ENCODE peak calls at places on chromosomes 1 and 21, in seven cellular contexts. A is SK-N-SH, G is GM23248, N is HCT116, M is neural progenitor cell, P is GM23338, J is PC-3. U is an unnamed sample.

GRCh38 chr1:65630855-65631254 is 161.8 kb upstream of the PDE4B start:
- DNase-seq in A (no peak), G (no peak), N (no peak), M (no peak), P (no peak), J (no peak), U (no peak)

GRCh38 chr1:230702934-230703678 is 10.8 kb downstream of the AGT start:
- DNase-seq in A (no peak), G (no peak), N (no peak), M (peak; percentile 14), P (no peak), J (no peak), U (peak; percentile 49)

GRCh38 chr1:18547460-18547859 is 66.7 kb downstream of the KLHDC7A start:
- DNase-seq in A (no peak), G (no peak), N (no peak), M (peak; percentile 71), P (peak; percentile 72), J (no peak), U (no peak)

GRCh38 chr1:228206582-228207351 is 1.1 kb upstream of the OBSCN start:
- DNase-seq in A (no peak), G (no peak), N (no peak), M (no peak), P (no peak), J (no peak), U (peak; percentile 37)

GRCh38 chr1:167631386-167631941 is 1.4 kb downstream of the RCSD1 start:
- DNase-seq in A (no peak), G (no peak), N (no peak), M (no peak), P (no peak), J (no peak), U (no peak)

GRCh38 chr21:33011462-33011861 is 14.3 kb upstream of the OLIG2 start:
- DNase-seq in A (no peak), G (peak; percentile 95), N (peak; percentile 18), M (no peak), P (no peak), J (peak; percentile 97), U (peak; percentile 48)

GRCh38 chr1:19309123-19309813 is 2.7 kb downstream of the AKR7A2 start:
- DNase-seq in A (no peak), G (peak; percentile 94), N (no peak), M (no peak), P (no peak), J (peak; percentile 54), U (no peak)

GRCh38 chr1:103859721-103860120 is 110.0 kb downstream of the AMY1C start:
- DNase-seq in A (no peak), G (no peak), N (no peak), M (no peak), P (no peak), J (peak; percentile 23), U (no peak)

GRCh38 chr1:226631229-226632000 is 82.9 kb downstream of the STUM start:
- DNase-seq in A (no peak), G (no peak), N (no peak), M (no peak), P (no peak), J (no peak), U (no peak)

GRCh38 chr1:235206533-235207201 is 45.6 kb upstream of the RBM34 start:
- DNase-seq in A (no peak), G (peak; percentile 44), N (no peak), M (no peak), P (no peak), J (peak; percentile 10), U (no peak)

GRCh38 chr1:160834945-160835565 is 27.6 kb downstream of the CD244 start:
- DNase-seq in A (peak; percentile 23), G (peak; percentile 64), N (peak; percentile 22), M (peak; percentile 68), P (peak; percentile 83), J (peak; percentile 77), U (peak; percentile 74)

GRCh38 chr1:9382923-9383491 is 90.3 kb downstream of the SPSB1 start:
- DNase-seq in A (no peak), G (no peak), N (no peak), M (no peak), P (no peak), J (no peak), U (no peak)

GRCh38 chr1:93692983-93693591 is 11.4 kb upstream of the BCAR3 start:
- DNase-seq in A (no peak), G (peak; percentile 96), N (peak; percentile 89), M (no peak), P (no peak), J (peak; percentile 97), U (no peak)

GRCh38 chr1:180234369-180235076 is 4.5 kb downstream of the LHX4 start:
- DNase-seq in A (peak; percentile 63), G (no peak), N (no peak), M (peak; percentile 87), P (peak; percentile 79), J (no peak), U (no peak)

GRCh38 chr1:41851589-41851988 is 67.1 kb downstream of the HIVEP3 start:
- DNase-seq in A (no peak), G (peak; percentile 85), N (peak; percentile 44), M (no peak), P (peak; percentile 25), J (peak; percentile 96), U (no peak)

GRCh38 chr1:81699234-81699633 is 101.5 kb upstream of the ADGRL2 start:
- DNase-seq in A (no peak), G (peak; percentile 85), N (no peak), M (peak; percentile 22), P (peak; percentile 56), J (peak; percentile 91), U (peak; percentile 27)

GRCh38 chr1:109024651-109025050 is 17.3 kb downstream of the WDR47 start:
- DNase-seq in A (no peak), G (no peak), N (no peak), M (no peak), P (no peak), J (no peak), U (no peak)

GRCh38 chr1:170445096-170445495 is 86.9 kb upstream of the GORAB start:
- DNase-seq in A (no peak), G (peak; percentile 94), N (no peak), M (no peak), P (no peak), J (peak; percentile 90), U (no peak)

GRCh38 chr1:1282998-1283397 is 2.8 kb downstream of the SCNN1D start:
- DNase-seq in A (no peak), G (peak; percentile 56), N (no peak), M (no peak), P (no peak), J (peak; percentile 90), U (no peak)

GRCh38 chr21:16570196-16570595 is 840.4 kb downstream of the USP25 start:
- DNase-seq in A (no peak), G (no peak), N (no peak), M (no peak), P (no peak), J (no peak), U (no peak)

GRCh38 chr1:226680653-226681052 is 58.4 kb downstream of the ITPKB start:
- DNase-seq in A (no peak), G (no peak), N (no peak), M (peak; percentile 22), P (no peak), J (no peak), U (no peak)

GRCh38 chr1:236103646-236104218 is 38.6 kb upstream of the GPR137B start:
- DNase-seq in A (peak; percentile 83), G (peak; percentile 68), N (no peak), M (peak; percentile 69), P (peak; percentile 82), J (peak; percentile 63), U (peak; percentile 77)

GRCh38 chr1:162904579-162904978 is 43.6 kb upstream of the CCDC190 start:
- DNase-seq in A (no peak), G (no peak), N (no peak), M (no peak), P (no peak), J (no peak), U (no peak)

GRCh38 chr1:21217812-21218596 is 41.3 kb upstream of the EIF4G3 start:
- DNase-seq in A (peak; percentile 77), G (peak; percentile 53), N (no peak), M (peak; percentile 79), P (peak; percentile 91), J (peak; percentile 40), U (peak; percentile 46)
- H2AFZ ChIP-seq in A (no peak overlapping the region), G (no peak overlapping the region), N (no peak overlapping the region), M (no peak overlapping the region), P (no peak overlapping the region), J (no peak overlapping the region), U (no peak overlapping the region)

DNA sequence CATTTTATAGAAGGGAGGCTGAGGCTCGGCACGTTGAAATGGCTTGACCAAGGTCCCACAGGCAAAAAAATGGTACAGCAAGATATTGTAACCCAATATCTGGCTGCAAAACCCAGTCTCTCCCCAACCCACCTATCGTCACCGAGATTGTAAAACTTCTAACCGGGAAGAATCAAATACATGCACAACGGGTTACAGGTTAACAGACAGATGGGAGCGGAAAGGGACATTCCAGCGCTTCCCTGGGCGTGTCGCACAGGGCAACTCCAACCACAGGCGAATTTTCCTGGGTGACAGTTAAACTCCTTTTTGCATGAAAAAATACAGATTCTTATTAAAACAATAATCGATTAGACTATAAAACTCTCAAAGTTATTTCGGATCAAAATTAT is 31.8 kb upstream of the JUN start:
- DNase-seq in A (peak; percentile 23), G (peak; percentile 48), N (no peak), M (peak; percentile 40), P (peak; percentile 55), J (peak; percentile 71), U (peak; percentile 72)
- TF ChIP-seq EZH2phosphoT487 in A (no peak), G (no peak), N (no peak), M (no peak), P (no peak), J (no peak), U (no peak)

GRCh38 chr1:151061704-151062103 is 1.5 kb downstream of the MLLT11 start:
- DNase-seq in A (no peak), G (no peak), N (no peak), M (no peak), P (no peak), J (no peak), U (no peak)

GRCh38 chr1:151062738-151063371 is 2.7 kb downstream of the MLLT11 start:
- DNase-seq in A (peak; percentile 48), G (peak; percentile 97), N (no peak), M (no peak), P (no peak), J (peak; percentile 53), U (peak; percentile 75)

GRCh38 chr1:151067185-151067584 is 3.4 kb upstream of the GABPB2 start:
- DNase-seq in A (no peak), G (no peak), N (no peak), M (no peak), P (no peak), J (no peak), U (no peak)

GRCh38 chr1:151069103-151069486 is 1.5 kb upstream of the GABPB2 start:
- DNase-seq in A (no peak), G (no peak), N (no peak), M (no peak), P (no peak), J (no peak), U (no peak)

GRCh38 chr1:151065089-151065645 is 5.0 kb downstream of the MLLT11 start:
- DNase-seq in A (no peak), G (no peak), N (no peak), M (no peak), P (no peak), J (no peak), U (no peak)
- H2AFZ ChIP-seq in A (no peak overlapping the region), G (no peak overlapping the region), N (no peak overlapping the region), M (no peak overlapping the region), P (no peak overlapping the region), J (no peak overlapping the region), U (no peak overlapping the region)

DNA sequence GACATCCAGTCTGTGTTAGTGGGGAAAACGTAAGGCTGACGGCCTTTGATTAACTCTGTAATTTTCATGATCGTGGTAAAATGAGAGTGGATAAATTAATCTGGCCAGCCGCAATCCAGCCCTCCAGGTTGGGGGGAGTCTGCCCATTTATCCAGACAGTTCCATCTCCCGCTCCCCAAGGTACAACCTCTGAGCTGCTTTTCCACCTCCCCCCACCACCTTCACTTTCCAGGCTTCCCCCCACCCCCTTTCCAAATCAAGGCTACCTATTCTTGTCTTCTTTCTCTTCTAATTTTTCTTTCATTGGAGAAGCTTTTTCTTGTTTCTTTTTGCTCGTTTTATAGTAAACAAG is 6.0 kb downstream of the MIER1 start:
- DNase-seq in A (no peak), G (no peak), N (no peak), M (no peak), P (no peak), J (no peak), U (no peak)
- TF ChIP-seq EZH2phosphoT487 in A (no peak), G (no peak), N (no peak), M (no peak), P (no peak), J (no peak), U (no peak)